ENCODE peak calls at places on chromosomes 16 and 17, in four cellular contexts. W, L, K and N are unnamed samples.
A peak's percentile ranks its signal among the peaks of the same experiment; 100 is the strongest.

GRCh38 chr16:86396318-86396882 is 113.9 kb upstream of the FOXF1 start:
- DNase-seq in W (peak; percentile 98), K (peak; percentile 96), L (no peak), N (no peak)

GRCh38 chr17:31888124-31888523 is 13.4 kb downstream of the UTP6 start:
- DNase-seq in K (no peak), W (no peak), L (peak; percentile 57), N (no peak)

GRCh38 chr16:57299719-57300386 is 15.4 kb upstream of the PLLP start:
- DNase-seq in W (peak; percentile 98), K (peak; percentile 91), L (peak; percentile 93), N (peak; percentile 95)

GRCh38 chr17:63082273-63082861 is 116.3 kb downstream of the TANC2 start:
- DNase-seq in W (peak; percentile 77), L (no peak), K (peak; percentile 14), N (no peak)

GRCh38 chr17:7677388-7678067 is 9.8 kb downstream of the TP53 start:
- DNase-seq in L (no peak), W (no peak), K (no peak), N (no peak)

GRCh38 chr17:7404737-7405412 is 978 bp upstream of the TMEM256 start:
- DNase-seq in W (no peak), K (no peak), L (no peak), N (no peak)

GRCh38 chr16:84979516-84979915 is 31.8 kb downstream of the ZDHHC7 start:
- DNase-seq in L (no peak), K (no peak), W (no peak), N (peak; percentile 62)

GRCh38 chr17:44115585-44116415 is 7.6 kb downstream of the HDAC5 start:
- DNase-seq in W (peak; percentile 47), K (no peak), L (no peak), N (no peak)

GRCh38 chr16:78478267-78478821 is 378.9 kb downstream of the WWOX start:
- DNase-seq in W (no peak), K (no peak), L (no peak), N (no peak)

GRCh38 chr16:22353188-22353919 is 21.1 kb downstream of the CDR2 start:
- DNase-seq in W (peak; percentile 52), K (peak; percentile 97), L (no peak), N (no peak)

GRCh38 chr17:68288804-68289203 is 2.1 kb downstream of the SLC16A6 start:
- DNase-seq in W (no peak), K (no peak), L (peak; percentile 78), N (no peak)

GRCh38 chr17:82281502-82282238 is 8.2 kb upstream of the CSNK1D start:
- DNase-seq in L (no peak), K (no peak), W (no peak), N (no peak)

GRCh38 chr16:8714143-8714542 is 39.7 kb downstream of the ABAT start:
- DNase-seq in K (no peak), L (no peak), W (no peak), N (no peak)

GRCh38 chr17:74601944-74602572 is 10.0 kb upstream of the CD300LD start:
- DNase-seq in K (no peak), L (peak; percentile 54), W (peak; percentile 33), N (no peak)

GRCh38 chr17:76544916-76545365 is 5.1 kb downstream of the PRCD start:
- DNase-seq in L (no peak), W (no peak), K (no peak), N (no peak)

GRCh38 chr17:5686246-5686645 is 101.9 kb upstream of the NLRP1 start:
- DNase-seq in K (no peak), W (no peak), L (no peak), N (no peak)

GRCh38 chr17:11404877-11405276 is 163.9 kb downstream of the SHISA6 start:
- DNase-seq in L (no peak), W (no peak), K (no peak), N (no peak)

GRCh38 chr17:42775534-42776098 is 2.4 kb downstream of the VPS25 start:
- DNase-seq in W (no peak), K (peak; percentile 91), L (no peak), N (no peak)

GRCh38 chr16:89395150-89396142 is 94.9 kb downstream of the ANKRD11 start:
- DNase-seq in L (no peak), K (peak; percentile 96), W (peak; percentile 98), N (peak; percentile 84)

GRCh38 chr17:2266045-2266864 is 37.3 kb downstream of the SMG6 start:
- DNase-seq in K (no peak), W (no peak), L (no peak), N (no peak)

GRCh38 chr16:49696414-49697101 is 159.4 kb downstream of the ZNF423 start:
- DNase-seq in W (no peak), L (no peak), K (no peak), N (no peak)

GRCh38 chr17:27217631-27218030 is 76.3 kb upstream of the WSB1 start:
- DNase-seq in L (peak; percentile 47), K (no peak), W (no peak), N (no peak)

GRCh38 chr17:73742915-73743314 is 98.7 kb upstream of the SDK2 start:
- DNase-seq in W (no peak), K (no peak), L (no peak), N (no peak)

GRCh38 chr16:58195771-58196170 is 2.1 kb downstream of the CSNK2A2 start:
- DNase-seq in K (no peak), W (no peak), L (no peak), N (no peak)

GRCh38 chr16:75703341-75703740 is 2.1 kb upstream of the DUXB start:
- DNase-seq in W (peak; percentile 5), L (no peak), K (peak; percentile 24), N (no peak)

GRCh38 chr17:45740553-45741330 is 43.4 kb upstream of the CRHR1 start:
- DNase-seq in W (no peak), K (peak; percentile 2), L (peak; percentile 74), N (no peak)

GRCh38 chr16:30698816-30699614 is at the start of gene SRCAP:
- DNase-seq in K (peak; percentile 59), W (peak; percentile 77), L (peak; percentile 90), N (no peak)

GRCh38 chr16:30700971-30701370 is 2.0 kb downstream of the SRCAP start:
- DNase-seq in K (no peak), W (no peak), L (no peak), N (no peak)

GRCh38 chr16:30698139-30698815 is 694 bp upstream of the SRCAP start:
- DNase-seq in L (peak; percentile 99), W (peak; percentile 97), K (peak; percentile 71), N (peak; percentile 71)

GRCh38 chr16:30700491-30700890 is 1.5 kb downstream of the SRCAP start:
- DNase-seq in K (peak; percentile 63), W (no peak), L (no peak), N (no peak)

DNA sequence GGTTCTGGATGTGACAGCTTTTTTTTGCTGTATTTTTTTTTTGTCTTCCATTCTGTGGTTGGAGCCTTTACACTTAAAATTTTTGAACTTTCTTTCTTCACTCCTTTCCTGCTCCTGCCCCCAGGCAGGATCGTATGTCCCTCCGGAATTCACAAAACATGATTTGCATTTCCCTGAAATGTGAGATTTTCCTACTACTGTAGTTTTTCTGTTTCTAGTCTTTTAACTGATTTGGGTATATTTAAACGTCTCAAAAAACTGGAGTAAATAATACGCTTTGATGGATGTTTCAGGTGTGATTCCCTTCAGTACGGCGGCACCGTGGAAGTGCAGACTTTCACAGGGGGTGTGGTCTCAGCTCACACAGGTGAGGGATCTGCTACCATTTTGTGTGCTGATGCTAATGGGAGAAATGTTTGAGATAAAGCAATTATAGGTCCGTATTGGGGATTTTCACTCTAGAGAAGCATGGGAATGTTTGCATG is 686 bp downstream of the SRCAP start:
- DNase-seq in W (no peak), L (no peak), K (no peak), N (no peak)
- H2AFZ ChIP-seq in W (no peak overlapping the region), L (peak overlapping the region; percentile 47), K (no peak overlapping the region), N (no peak overlapping the region)

GRCh38 chr17:55268649-55269480 is 4.1 kb downstream of the HLF start:
- DNase-seq in K (no peak), W (no peak), L (no peak), N (no peak)
- H3K27ac ChIP-seq in K (no peak overlapping the region), W (no peak overlapping the region), L (no peak overlapping the region), N (no peak overlapping the region)

DNA sequence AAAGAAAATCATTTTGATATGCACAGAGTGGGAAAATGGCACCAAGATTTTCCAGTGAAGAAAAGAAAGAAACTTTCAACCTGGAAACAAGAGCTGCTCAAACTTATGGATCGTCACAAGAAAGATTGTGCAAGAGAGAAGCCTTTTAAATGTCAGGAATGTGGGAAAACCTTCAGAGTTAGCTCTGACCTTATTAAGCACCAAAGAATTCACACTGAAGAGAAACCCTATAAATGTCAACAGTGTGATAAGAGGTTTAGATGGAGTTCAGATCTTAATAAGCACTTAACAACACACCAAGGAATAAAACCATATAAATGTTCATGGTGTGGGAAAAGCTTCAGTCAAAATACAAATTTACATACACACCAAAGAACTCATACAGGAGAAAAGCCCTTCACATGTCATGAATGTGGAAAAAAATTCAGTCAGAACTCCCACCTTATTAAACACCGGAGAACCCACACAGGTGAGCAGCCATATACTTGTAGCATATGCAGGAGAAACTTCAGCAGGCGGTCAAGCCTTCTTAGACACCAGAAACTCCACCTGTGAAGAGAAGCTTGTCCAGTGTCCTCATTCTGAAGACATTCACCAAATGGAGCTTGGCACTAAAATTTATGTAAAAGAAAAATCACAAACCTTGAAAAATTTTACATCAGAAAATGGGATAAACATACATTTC is 12.2 kb downstream of the ZNF75A start:
- DNase-seq in K (peak; percentile 18), L (no peak), W (peak; percentile 51), N (no peak)
- H3K9me3 ChIP-seq in K (peaks cover 73% of the 10 kb centered on the region), L (no peaks in the 10 kb centered on the region), W (peaks cover 7% of the 10 kb centered on the region), N (peaks cover 31% of the 10 kb centered on the region)

GRCh38 chr17:71983828-71984227 is 137.0 kb upstream of the SOX9 start:
- DNase-seq in K (no peak), L (no peak), W (no peak), N (no peak)

GRCh38 chr17:71987634-71988033 is 133.2 kb upstream of the SOX9 start:
- DNase-seq in W (peak; percentile 26), K (peak; percentile 10), L (peak; percentile 55), N (no peak)

GRCh38 chr17:71985111-71986039 is 135.4 kb upstream of the SOX9 start:
- DNase-seq in K (no peak), L (no peak), W (no peak), N (no peak)

DNA sequence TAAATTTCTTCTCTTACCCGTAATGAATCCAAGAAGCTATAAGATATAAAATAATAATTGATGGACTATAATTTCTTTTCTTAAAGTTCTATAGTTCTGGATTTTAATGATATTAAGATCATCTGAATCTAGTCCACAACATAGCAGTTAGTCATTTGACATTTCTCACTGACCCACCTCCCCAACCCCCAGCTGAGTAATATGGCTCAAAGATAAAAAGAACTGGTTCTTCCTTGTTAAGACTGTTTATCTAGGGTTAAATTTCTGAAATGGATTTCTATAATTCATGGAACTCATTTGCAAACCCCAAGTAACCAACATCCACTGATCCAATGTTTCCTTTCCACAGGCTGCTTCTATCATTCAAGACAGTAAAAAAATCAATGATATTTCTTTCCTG is 133.9 kb upstream of the SOX9 start:
- DNase-seq in K (no peak), L (no peak), W (no peak), N (no peak)
- H2AFZ ChIP-seq in K (no peak overlapping the region), L (no peak overlapping the region), W (no peak overlapping the region), N (no peak overlapping the region)